ENCODE peak calls at places on chromosomes 16 and 17, in seven cellular contexts. R is RWPE2; F is esophagus squamous epithelium; B is CD8-positive, alpha-beta memory T cell; Q is mesenchymal stem cell; G is sigmoid colon; D is thoracic aorta. K is an unnamed sample.

GRCh38 chr16:23666919-23667659 is 11.6 kb upstream of the PLK1 start:
- DNase-seq in D (no peak), Q (no peak), R (no peak), F (no peak), B (no peak), G (no peak), K (no peak)

GRCh38 chr17:82876602-82877391 is 37.0 kb upstream of the ZNF750 start:
- DNase-seq in G (peak; percentile 96), Q (peak; percentile 84), R (no peak), F (no peak), D (no peak), B (no peak), K (peak; percentile 55)

GRCh38 chr17:73549841-73550430 is 94.3 kb downstream of the SDK2 start:
- DNase-seq in G (no peak), Q (no peak), D (no peak), R (peak; percentile 68), B (no peak), F (no peak), K (no peak)

GRCh38 chr16:21638573-21638975 is 13.8 kb downstream of the IGSF6 start:
- DNase-seq in B (no peak), Q (peak; percentile 46), F (no peak), D (no peak), G (no peak), R (no peak), K (peak; percentile 82)

GRCh38 chr16:53779186-53779585 is 75.2 kb downstream of the FTO start:
- DNase-seq in B (no peak), Q (no peak), F (no peak), G (no peak), D (no peak), R (no peak), K (no peak)

GRCh38 chr16:54031107-54031760 is 255.4 kb downstream of the IRX3 start:
- DNase-seq in Q (no peak), D (no peak), G (no peak), B (no peak), F (no peak), R (no peak), K (no peak)

GRCh38 chr17:73480740-73481139 is 163.5 kb downstream of the SDK2 start:
- DNase-seq in Q (no peak), G (no peak), D (no peak), F (no peak), R (no peak), B (no peak), K (no peak)

GRCh38 chr17:81364278-81365147 is 30.7 kb upstream of the BAHCC1 start:
- DNase-seq in F (no peak), R (no peak), B (no peak), G (no peak), D (no peak), Q (no peak), K (no peak)

GRCh38 chr16:1533443-1533951 is at the start of gene TMEM204:
- DNase-seq in G (peak; percentile 95), Q (peak; percentile 72), D (no peak), R (no peak), F (no peak), B (no peak), K (no peak)

GRCh38 chr17:60573139-60573975 is 26.6 kb upstream of the PPM1D start:
- DNase-seq in F (no peak), Q (peak; percentile 82), G (peak; percentile 37), D (no peak), R (no peak), B (no peak), K (no peak)

GRCh38 chr17:45784293-45784582 is at the start of gene CRHR1:
- DNase-seq in G (no peak), R (no peak), B (no peak), D (no peak), Q (no peak), F (no peak), K (no peak)
- H3K27ac ChIP-seq in G (no peak within 1 kb of the TSS), R (no peak within 1 kb of the TSS), B (no peak within 1 kb of the TSS), D (no peak within 1 kb of the TSS), Q (no peak within 1 kb of the TSS), F (no peak within 1 kb of the TSS), K (no peak within 1 kb of the TSS)

GRCh38 chr17:63645775-63646491 is 23.7 kb downstream of the MAP3K3 start:
- DNase-seq in R (no peak), F (no peak), Q (no peak), G (no peak), B (no peak), D (no peak), K (no peak)
- H3K27ac ChIP-seq in R (no peak overlapping the region), F (no peak overlapping the region), Q (no peak overlapping the region), G (peak overlapping the region; percentile 35), B (no peak overlapping the region), D (no peak overlapping the region), K (no peak overlapping the region)

DNA sequence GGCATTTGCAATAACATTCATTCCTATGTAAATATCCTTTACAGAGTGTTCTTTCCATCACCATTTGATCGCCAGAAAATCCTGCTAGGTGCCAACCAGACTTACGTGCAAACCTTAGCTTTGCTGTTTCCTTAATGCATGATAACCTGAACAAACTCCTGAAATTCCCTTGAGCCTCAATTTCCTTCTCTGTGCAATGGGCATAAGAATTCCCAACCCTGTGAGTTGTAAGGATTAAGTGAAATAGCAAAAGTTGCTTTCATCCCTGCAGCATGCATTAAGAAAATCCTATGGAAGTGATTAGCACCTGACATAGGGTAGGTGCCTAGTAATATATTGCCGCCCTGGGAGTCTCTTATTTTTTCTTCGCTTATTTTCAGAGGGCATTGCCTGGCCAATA is 272.7 kb downstream of the MAF start:
- DNase-seq in R (no peak), B (no peak), F (no peak), G (no peak), Q (no peak), D (no peak), K (no peak)
- H3K27ac ChIP-seq in R (no peak overlapping the region), B (no peak overlapping the region), F (no peak overlapping the region), G (no peak overlapping the region), Q (no peak overlapping the region), D (no peak overlapping the region), K (no peak overlapping the region)

GRCh38 chr16:85566502-85567100 is 46.5 kb upstream of the GSE1 start:
- DNase-seq in G (no peak), F (no peak), R (no peak), D (no peak), B (no peak), Q (peak; percentile 57), K (no peak)
- H3K27ac ChIP-seq in G (peak overlapping the region; percentile 57), F (no peak overlapping the region), R (no peak overlapping the region), D (no peak overlapping the region), B (peak overlapping the region; percentile 65), Q (no peak overlapping the region), K (no peak overlapping the region)

GRCh38 chr17:31595666-31596381 is 204.3 kb downstream of the RAB11FIP4 start:
- DNase-seq in B (no peak), G (no peak), Q (no peak), R (no peak), D (no peak), F (no peak), K (peak; percentile 20)

GRCh38 chr17:31594416-31594815 is 202.9 kb downstream of the RAB11FIP4 start:
- DNase-seq in F (no peak), R (no peak), B (no peak), D (no peak), G (no peak), Q (no peak), K (no peak)

GRCh38 chr17:31593806-31594205 is 202.3 kb downstream of the RAB11FIP4 start:
- DNase-seq in F (no peak), R (no peak), B (no peak), Q (peak; percentile 50), G (no peak), D (no peak), K (no peak)

GRCh38 chr17:31596382-31597323 is 205.2 kb downstream of the RAB11FIP4 start:
- DNase-seq in B (no peak), D (peak; percentile 85), R (peak; percentile 89), Q (peak; percentile 98), G (peak; percentile 91), F (no peak), K (peak; percentile 87)

GRCh38 chr17:31595076-31595475 is 203.6 kb downstream of the RAB11FIP4 start:
- DNase-seq in R (no peak), B (no peak), Q (peak; percentile 38), F (no peak), D (no peak), G (no peak), K (peak; percentile 30)
- H3K27ac ChIP-seq in R (peak overlapping the region; percentile 87), B (no peak overlapping the region), Q (peak overlapping the region; percentile 98), F (peak overlapping the region; percentile 83), D (peak overlapping the region; percentile 95), G (no peak overlapping the region), K (no peak overlapping the region)

DNA sequence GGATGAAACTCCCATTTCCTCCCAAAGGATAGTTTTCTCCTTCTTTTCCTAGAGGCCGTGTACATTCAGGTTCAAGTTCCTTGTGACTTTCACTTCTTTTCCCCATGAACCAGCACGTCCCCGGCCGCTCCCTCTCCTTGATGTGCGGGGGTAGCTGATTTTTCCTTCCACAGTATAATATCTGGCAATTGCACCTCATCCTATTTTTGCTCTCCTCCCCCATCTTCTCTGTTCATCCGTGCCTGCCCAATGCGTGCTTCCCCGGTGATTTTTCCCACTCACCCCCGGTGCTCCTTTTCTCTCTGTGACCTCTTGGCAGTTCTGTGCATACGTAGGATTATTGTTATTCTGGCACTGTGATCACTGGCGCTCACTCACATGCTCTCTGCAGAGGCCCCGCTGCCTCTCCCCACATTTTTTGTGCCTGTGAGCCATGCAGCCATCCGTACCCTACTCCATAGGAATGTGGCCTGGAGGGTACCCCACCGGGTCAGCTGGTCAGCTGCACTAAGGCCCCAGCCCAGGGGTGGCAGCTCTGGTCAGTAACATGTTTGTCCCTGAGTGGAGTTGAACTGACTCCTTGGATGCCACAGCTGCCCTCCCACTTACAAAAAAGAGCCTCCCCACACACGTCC is 100.0 kb downstream of the NTN1 start:
- DNase-seq in G (peak; percentile 57), R (no peak), D (no peak), Q (no peak), B (no peak), F (no peak), K (no peak)
- H3K27ac ChIP-seq in G (no peak overlapping the region), R (no peak overlapping the region), D (peak overlapping the region; percentile 78), Q (no peak overlapping the region), B (no peak overlapping the region), F (peak overlapping the region; percentile 49), K (no peak overlapping the region)

DNA sequence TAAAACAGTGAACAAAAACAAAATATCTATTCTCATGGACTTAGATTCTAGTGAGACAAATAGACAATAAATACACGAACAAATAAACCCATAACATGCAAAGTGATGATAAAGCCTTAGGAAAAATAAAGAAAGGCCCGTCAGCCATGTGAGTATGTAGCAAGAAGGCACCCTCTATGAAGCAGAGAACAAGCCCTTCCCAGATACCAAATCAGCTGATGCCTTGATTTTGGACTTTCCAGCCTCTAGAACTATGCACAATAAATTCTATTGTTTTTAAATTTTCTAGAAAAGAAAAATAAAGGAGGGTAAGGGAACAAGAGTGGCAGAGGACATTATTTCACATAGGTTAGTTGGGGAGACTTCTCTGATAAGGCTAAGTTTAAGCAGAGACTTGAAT is 40.7 kb upstream of the SMURF2 start:
- DNase-seq in D (no peak), B (no peak), G (no peak), F (no peak), R (no peak), Q (no peak), K (no peak)
- H3K27ac ChIP-seq in D (no peak overlapping the region), B (no peak overlapping the region), G (no peak overlapping the region), F (no peak overlapping the region), R (peak overlapping the region; percentile 20), Q (no peak overlapping the region), K (no peak overlapping the region)